ENCODE peak calls at places on chromosomes 2 and 18, in four cellular contexts. U is Peyer's patch, H is brain microvascular endothelial cell, J is body of pancreas. I is an unnamed sample.

GRCh38 chr2:198127627-198128026 is 323.2 kb downstream of the PLCL1 start:
- DNase-seq in U (no peak), H (peak), J (peak), I (peak)

GRCh38 chr2:131042161-131042775 is 51.0 kb downstream of the FAM168B start:
- DNase-seq in U (no peak), H (no peak), J (no peak), I (no peak)

GRCh38 chr2:25161055-25161781 is 7.2 kb downstream of the POMC start:
- DNase-seq in U (peak), H (no peak), J (peak), I (no peak)

GRCh38 chr18:32771169-32771751 is 1.6 kb downstream of the KLHL14 start:
- DNase-seq in U (peak), H (no peak), J (peak), I (no peak)

GRCh38 chr2:179966778-179967394 is 40.2 kb downstream of the CWC22 start:
- DNase-seq in U (no peak), H (no peak), J (no peak), I (no peak)

GRCh38 chr2:238370482-238371372 is 50.4 kb downstream of the TRAF3IP1 start:
- DNase-seq in U (peak), H (peak), J (peak), I (peak)

GRCh38 chr2:225177098-225177497 is 134.8 kb upstream of the DOCK10 start:
- DNase-seq in U (no peak), H (peak), J (no peak), I (peak)

GRCh38 chr18:45997689-45998088 is 30.6 kb upstream of the EPG5 start:
- DNase-seq in U (no peak), H (no peak), J (no peak), I (no peak)

GRCh38 chr2:128602699-128603101 is 284.0 kb upstream of the HS6ST1 start:
- DNase-seq in U (no peak), H (no peak), J (peak), I (no peak)

GRCh38 chr2:26720322-26721166 is 28.0 kb downstream of the KCNK3 start:
- DNase-seq in U (peak), H (peak), J (peak), I (no peak)

GRCh38 chr2:3610415-3610814 is 15.5 kb downstream of the COLEC11 start:
- DNase-seq in U (no peak), H (no peak), J (no peak), I (no peak)

GRCh38 chr2:102103992-102104871 is 38.3 kb upstream of the IL1R1 start:
- DNase-seq in U (peak), H (peak), J (peak), I (peak)

GRCh38 chr2:88210132-88211004 is 40.2 kb downstream of the THNSL2 start:
- DNase-seq in U (no peak), H (no peak), J (no peak), I (no peak)

GRCh38 chr2:42942214-42942989 is 150.0 kb upstream of the HAAO start:
- DNase-seq in U (no peak), H (no peak), J (no peak), I (no peak)

GRCh38 chr18:63974991-63975390 is 5.1 kb downstream of the SERPINB8 start:
- DNase-seq in U (no peak), H (no peak), J (no peak), I (no peak)

GRCh38 chr2:149040451-149040850 is 2.0 kb downstream of the LYPD6B start:
- DNase-seq in U (no peak), H (no peak), J (no peak), I (no peak)

GRCh38 chr2:201220102-201220570 is 37.2 kb downstream of the CASP10 start:
- DNase-seq in U (no peak), H (no peak), J (peak), I (no peak)

GRCh38 chr2:33426666-33427231 is 49.7 kb upstream of the RASGRP3 start:
- DNase-seq in U (no peak), H (peak), J (peak), I (peak)

GRCh38 chr2:17879137-17879912 is 858 bp downstream of the KCNS3 start:
- DNase-seq in U (no peak), H (peak), J (peak), I (peak)

GRCh38 chr2:236641051-236641450 is 71.4 kb downstream of the ACKR3 start:
- DNase-seq in U (no peak), H (no peak), J (no peak), I (no peak)

GRCh38 chr2:28390857-28391563 is 1.6 kb upstream of the FOSL2 start:
- DNase-seq in U (no peak), H (peak), J (peak), I (no peak)

GRCh38 chr18:395481-396250 is 104.8 kb downstream of the COLEC12 start:
- DNase-seq in U (no peak), H (peak), J (peak), I (peak)

GRCh38 chr2:159933727-159934049 is 128.7 kb downstream of the PLA2R1 start:
- DNase-seq in U (no peak), H (no peak), J (no peak), I (no peak)

GRCh38 chr2:189751080-189751658 is 11.4 kb downstream of the OSGEPL1 start:
- DNase-seq in U (no peak), H (peak), J (peak), I (no peak)

GRCh38 chr2:234550511-234551107 is 53.7 kb upstream of the ARL4C start:
- DNase-seq in U (peak), H (peak), J (peak), I (peak)

GRCh38 chr2:8583400-8584173 is 98.3 kb upstream of the ID2 start:
- DNase-seq in U (peak), H (peak), J (peak), I (no peak)

GRCh38 chr2:79982445-79982844 is 322.1 kb downstream of the LRRTM1 start:
- DNase-seq in U (no peak), H (no peak), J (no peak), I (no peak)

GRCh38 chr18:4108016-4108415 is 347.1 kb downstream of the DLGAP1 start:
- DNase-seq in U (no peak), H (no peak), J (no peak), I (no peak)
- H3K4me3 ChIP-seq in U (no peak), H (no peak), J (no peak), I (no peak)

GRCh38 chr2:192029089-192029488 is 165.6 kb downstream of the TMEFF2 start:
- DNase-seq in U (no peak), H (peak), J (no peak), I (peak)
- TF ChIP-seq CTCF in U (no peak), H (peak), J (no peak), I (peak)

DNA sequence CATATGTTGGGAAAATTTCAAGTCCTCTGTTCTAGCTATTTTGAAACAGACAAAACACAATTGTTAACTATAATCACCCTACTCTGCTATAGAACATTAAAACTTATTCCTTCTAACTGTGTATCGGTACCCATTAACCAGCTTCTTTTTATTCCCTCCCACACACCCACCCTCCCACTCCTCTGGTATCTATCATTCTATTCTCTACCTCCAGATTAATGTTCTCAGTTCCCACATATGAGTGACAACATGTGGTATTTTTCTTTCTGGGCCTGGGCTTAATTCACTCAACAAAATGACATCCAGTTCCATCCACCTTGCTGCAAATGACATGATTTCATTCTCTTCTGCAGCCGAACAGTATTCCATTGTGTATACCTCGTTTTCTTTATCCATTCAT is 43.3 kb downstream of the EXOC6B start:
- DNase-seq in U (no peak), H (no peak), J (no peak), I (no peak)
- H3K4me3 ChIP-seq in U (no peak), H (no peak), J (no peak), I (no peak)

GRCh38 chr2:69932596-69932922 is 17.6 kb downstream of the MXD1 start:
- DNase-seq in U (no peak), H (no peak), J (no peak), I (no peak)

GRCh38 chr2:69931832-69932595 is 17.1 kb downstream of the MXD1 start:
- DNase-seq in U (no peak), H (no peak), J (no peak), I (no peak)

GRCh38 chr2:69926849-69927515 is 12.1 kb downstream of the MXD1 start:
- DNase-seq in U (no peak), H (no peak), J (no peak), I (no peak)
- TF ChIP-seq CTCF in U (no peak), H (no peak), J (no peak), I (no peak)

DNA sequence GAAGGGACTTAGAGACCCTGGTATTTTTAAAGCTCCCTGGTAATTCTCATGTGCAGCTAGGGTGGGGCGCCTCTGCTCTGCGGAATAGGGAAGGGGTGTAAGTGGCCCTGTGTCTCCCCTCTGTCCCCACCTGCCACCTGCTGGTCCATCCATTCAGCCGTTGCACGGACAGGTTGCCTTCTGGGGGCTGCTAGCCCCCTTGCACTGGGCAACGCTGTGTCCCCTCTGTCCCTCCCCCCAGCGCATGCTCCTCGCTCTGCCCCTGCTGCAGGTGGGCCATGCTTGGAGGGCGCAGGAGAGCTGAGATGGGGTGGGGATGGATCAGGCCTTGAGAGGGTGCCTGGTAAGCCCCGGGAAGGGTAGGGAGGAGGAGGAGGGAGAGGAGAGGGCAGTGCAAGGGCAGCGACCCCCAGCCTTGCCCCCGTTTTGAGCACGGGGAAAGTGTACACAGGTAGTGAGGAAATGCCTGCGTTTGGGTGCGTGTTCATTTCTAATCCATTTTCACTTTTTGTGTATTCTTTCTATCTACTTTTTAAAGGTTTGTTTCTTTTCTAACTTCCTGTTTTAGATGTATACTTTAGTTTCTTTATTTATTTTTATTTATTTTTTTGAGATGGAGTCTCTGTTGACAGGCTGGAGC is 23.9 kb downstream of the RRM2 start:
- DNase-seq in U (no peak), H (no peak), J (no peak), I (no peak)
- H3K4me3 ChIP-seq in U (no peak), H (no peak), J (no peak), I (no peak)

DNA sequence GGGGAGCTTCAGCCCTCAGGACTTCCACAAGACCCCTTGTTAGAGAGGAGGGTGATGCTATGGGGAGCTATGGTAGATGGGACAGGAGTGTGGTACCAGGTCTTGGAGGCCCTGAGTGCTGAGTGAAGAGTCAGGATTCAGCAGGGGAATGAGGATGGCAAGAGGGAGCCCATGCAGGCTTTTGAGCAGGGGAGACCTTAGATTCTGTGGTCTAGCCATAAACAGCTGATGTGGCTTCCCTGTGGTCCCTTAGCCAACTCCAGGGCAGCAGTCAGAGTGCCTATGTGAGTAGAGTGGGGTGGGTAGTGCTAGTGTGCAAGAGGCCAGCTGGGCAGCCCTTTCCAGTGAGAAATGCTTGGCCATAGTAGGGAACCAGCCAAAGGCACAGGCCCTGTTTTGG is 310.7 kb downstream of the SMAD2 start:
- DNase-seq in U (no peak), H (no peak), J (no peak), I (no peak)
- TF ChIP-seq CTCF in U (no peak), H (no peak), J (no peak), I (no peak)

DNA sequence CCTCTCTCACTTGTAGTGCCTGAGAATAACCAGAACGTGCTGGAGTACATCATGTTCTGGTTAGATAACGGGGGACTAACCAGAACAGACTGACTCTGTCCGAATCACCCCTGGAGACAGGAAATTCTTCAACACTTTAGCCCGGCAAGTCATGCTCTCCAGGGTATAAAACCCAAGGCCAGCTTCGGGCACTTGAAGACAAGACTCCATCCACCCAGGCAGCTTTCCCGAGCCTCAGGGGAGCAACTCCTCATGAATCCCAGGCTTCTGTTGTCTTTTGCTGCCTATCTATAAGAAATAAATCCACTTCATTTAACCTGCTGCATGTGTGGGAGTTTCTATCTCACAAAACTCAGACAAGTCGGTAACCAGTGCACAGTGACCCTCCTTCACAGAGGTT is 99.6 kb downstream of the KCNF1 start:
- DNase-seq in U (no peak), H (no peak), J (no peak), I (no peak)
- H3K4me3 ChIP-seq in U (no peak), H (no peak), J (no peak), I (no peak)

GRCh38 chr2:83585250-83585649 is 873.8 kb downstream of the SUCLG1 start:
- DNase-seq in U (no peak), H (no peak), J (no peak), I (no peak)

GRCh38 chr2:83582589-83582988 is 876.5 kb downstream of the SUCLG1 start:
- DNase-seq in U (no peak), H (no peak), J (no peak), I (no peak)

GRCh38 chr2:83584674-83585073 is 874.4 kb downstream of the SUCLG1 start:
- DNase-seq in U (no peak), H (peak), J (no peak), I (no peak)

GRCh38 chr2:83587309-83587708 is 871.8 kb downstream of the SUCLG1 start:
- DNase-seq in U (no peak), H (no peak), J (no peak), I (no peak)
- TF ChIP-seq CTCF in U (no peak), H (no peak), J (no peak), I (no peak)

I was measured in HFF-Myc.